ENCODE peak calls at places on chromosomes 4 and X, in nine cellular contexts. H is cardiac muscle cell; E is thoracic aorta; Z is MM.1S; D is hepatocyte; A is ovary; W is lower lobe of right lung; J is gastrocnemius medialis; K is effector memory CD4-positive, alpha-beta T cell. Y is an unnamed sample. For H3K4me1, the result is how much of the 10 kb centered on the place peaks cover.

GRCh38 chr4:77073106-77073858 is 2.5 kb downstream of the CCNI start:
- DNase-seq in J (no peak), K (no peak), E (no peak), H (peak), Z (no peak), D (peak), A (no peak), W (no peak), Y (no peak)

GRCh38 chr4:169984203-169984602 is 42.0 kb downstream of the MFAP3L start:
- DNase-seq in J (no peak), A (no peak), D (no peak), K (no peak), Z (no peak), E (no peak), H (no peak), W (no peak), Y (no peak)

GRCh38 chr4:186757696-186758330 is 34.2 kb upstream of the FAT1 start:
- DNase-seq in Z (no peak), D (no peak), A (no peak), J (no peak), K (no peak), W (no peak), E (no peak), H (no peak), Y (no peak)

GRCh38 chrX:74343970-74344622 is 40.1 kb downstream of the ZCCHC13 start:
- DNase-seq in W (no peak), E (peak), J (peak), H (peak), D (peak), Z (peak), K (peak), A (no peak), Y (peak)

GRCh38 chr4:8858188-8858924 is 13.3 kb downstream of the HMX1 start:
- DNase-seq in D (no peak), H (no peak), J (no peak), K (no peak), E (no peak), W (no peak), Z (no peak), A (no peak), Y (peak)

GRCh38 chr4:81599646-81600231 is 128.0 kb upstream of the RASGEF1B start:
- DNase-seq in D (no peak), E (no peak), K (no peak), W (no peak), Z (no peak), A (no peak), J (no peak), H (no peak), Y (no peak)

GRCh38 chr4:99808260-99808857 is 8.3 kb upstream of the DAPP1 start:
- DNase-seq in J (peak), W (peak), H (peak), K (peak), A (no peak), D (peak), Z (peak), E (no peak), Y (peak)

GRCh38 chrX:144681501-144681900 is 565.8 kb upstream of the SPANXN1 start:
- DNase-seq in A (no peak), E (no peak), Z (no peak), H (no peak), K (no peak), W (no peak), D (no peak), J (no peak), Y (no peak)

GRCh38 chrX:34341258-34341657 is 209.1 kb upstream of the FAM47A start:
- DNase-seq in J (no peak), K (no peak), E (no peak), A (no peak), H (peak), Z (no peak), D (peak), W (no peak), Y (no peak)

GRCh38 chrX:155434906-155435743 is 23.3 kb downstream of the F8A3 start:
- DNase-seq in W (no peak), E (no peak), J (no peak), K (no peak), Z (no peak), A (no peak), D (no peak), H (no peak), Y (no peak)

GRCh38 chr4:74503580-74503979 is 58.6 kb downstream of the AREG start:
- DNase-seq in J (no peak), H (no peak), A (no peak), Z (no peak), D (no peak), E (no peak), K (no peak), W (no peak), Y (no peak)

GRCh38 chr4:147678796-147679549 is 5.0 kb downstream of the PRMT9 start:
- DNase-seq in Z (peak), D (no peak), A (no peak), J (no peak), H (peak), W (no peak), K (no peak), E (no peak), Y (no peak)

GRCh38 chr4:123159479-123159878 is 237.1 kb upstream of the NUDT6 start:
- DNase-seq in Z (no peak), K (no peak), E (no peak), D (no peak), W (no peak), J (no peak), A (no peak), H (no peak), Y (no peak)

GRCh38 chr4:72463724-72464123 is 105.3 kb downstream of the ADAMTS3 start:
- DNase-seq in H (no peak), A (no peak), K (no peak), E (no peak), W (no peak), J (no peak), D (no peak), Z (no peak), Y (no peak)

GRCh38 chrX:39453847-39454645 is 643.7 kb downstream of the BCOR start:
- DNase-seq in K (no peak), H (no peak), D (peak), W (no peak), E (no peak), Z (no peak), J (no peak), A (no peak), Y (no peak)

GRCh38 chrX:69795702-69796101 is 179.8 kb downstream of the EDA start:
- DNase-seq in W (no peak), Z (no peak), D (no peak), A (no peak), J (no peak), E (no peak), H (no peak), K (no peak), Y (no peak)

GRCh38 chr4:153758688-153759406 is 977 bp downstream of the RNF175 start:
- DNase-seq in H (no peak), Z (no peak), A (no peak), J (no peak), E (no peak), D (no peak), W (no peak), K (no peak), Y (peak)

GRCh38 chrX:146581981-146582712 is 227.4 kb upstream of the CXorf51B start:
- DNase-seq in H (peak), A (no peak), E (no peak), K (no peak), D (no peak), W (no peak), Z (no peak), J (no peak), Y (no peak)

GRCh38 chr4:108272566-108272965 is 103.8 kb upstream of the LEF1 start:
- DNase-seq in D (no peak), H (no peak), Z (no peak), J (no peak), A (no peak), K (no peak), W (no peak), E (no peak), Y (no peak)

GRCh38 chr4:159292137-159292896 is 189.4 kb downstream of the RAPGEF2 start:
- DNase-seq in H (peak), E (no peak), A (no peak), K (no peak), Z (no peak), D (no peak), W (no peak), J (no peak), Y (no peak)

GRCh38 chr4:117085185-117085701 is at the start of gene TRAM1L1:
- DNase-seq in W (peak), J (no peak), Z (no peak), K (no peak), D (peak), H (peak), E (no peak), A (peak), Y (peak)

GRCh38 chrX:44731160-44731559 is 112.7 kb upstream of the DUSP21 start:
- DNase-seq in K (no peak), J (no peak), H (no peak), W (no peak), E (no peak), A (no peak), Z (no peak), D (no peak), Y (no peak)

GRCh38 chrX:100625985-100626491 is 10.6 kb downstream of the TSPAN6 start:
- DNase-seq in E (no peak), A (no peak), D (no peak), Z (peak), J (no peak), W (no peak), K (no peak), H (no peak), Y (no peak)

GRCh38 chr4:83618431-83618830 is 82.5 kb downstream of the GPAT3 start:
- DNase-seq in E (no peak), D (peak), Z (no peak), J (peak), H (peak), A (no peak), K (no peak), W (no peak), Y (no peak)

GRCh38 chr4:26803462-26803861 is 57.2 kb upstream of the STIM2 start:
- DNase-seq in J (no peak), A (no peak), K (no peak), E (no peak), W (no peak), Z (no peak), H (peak), D (no peak), Y (no peak)

GRCh38 chr4:143406523-143406922 is 69.8 kb downstream of the GAB1 start:
- DNase-seq in H (no peak), W (peak), A (no peak), D (peak), J (peak), E (peak), K (no peak), Z (no peak), Y (no peak)

GRCh38 chrX:21666679-21667078 is 8.5 kb upstream of the KLHL34 start:
- DNase-seq in D (no peak), H (no peak), Z (no peak), A (no peak), J (no peak), K (no peak), W (no peak), E (no peak), Y (no peak)

GRCh38 chr4:138037716-138038115 is 204.4 kb downstream of the SLC7A11 start:
- DNase-seq in W (no peak), J (no peak), E (no peak), H (no peak), K (no peak), Z (no peak), D (peak), A (no peak), Y (no peak)

GRCh38 chrX:118353081-118353850 is 7.4 kb downstream of the WDR44 start:
- DNase-seq in J (no peak), H (no peak), Z (no peak), D (no peak), E (no peak), W (no peak), A (no peak), K (no peak), Y (no peak)

GRCh38 chrX:125439194-125439849 is 119.7 kb downstream of the TEX13C start:
- DNase-seq in J (no peak), H (no peak), Z (no peak), A (no peak), D (peak), E (no peak), W (no peak), K (no peak), Y (no peak)

GRCh38 chr4:156568041-156568440 is 403.6 kb downstream of the PDGFC start:
- DNase-seq in D (no peak), E (no peak), W (no peak), Z (no peak), K (no peak), J (no peak), A (no peak), H (no peak), Y (no peak)

GRCh38 chrX:28273751-28274150 is 292.5 kb upstream of the DCAF8L1 start:
- DNase-seq in K (no peak), A (no peak), E (no peak), H (no peak), Z (no peak), J (no peak), W (no peak), D (no peak), Y (no peak)

DNA sequence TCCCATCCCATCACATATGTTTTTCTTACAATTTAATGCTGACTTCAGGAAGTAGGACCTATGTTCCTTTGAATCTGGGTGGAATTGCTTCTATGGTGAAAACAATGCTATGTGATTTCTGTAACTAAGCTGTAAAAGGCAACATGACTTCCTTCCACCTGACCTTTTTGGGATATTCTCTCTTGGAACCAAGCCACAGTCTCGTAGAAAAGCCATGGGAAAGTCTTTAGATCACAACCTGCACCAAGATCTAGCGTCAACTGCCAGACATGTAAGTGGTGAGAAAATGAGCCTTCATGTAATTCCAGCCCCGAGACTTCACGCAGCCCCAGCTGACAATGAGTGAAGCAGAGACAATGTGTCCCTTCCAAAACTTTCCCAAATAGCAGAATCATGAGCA is 297.0 kb upstream of the DCAF8L1 start:
- DNase-seq in J (no peak), H (no peak), D (no peak), E (no peak), W (no peak), K (no peak), A (no peak), Z (no peak), Y (no peak)
- H3K4me3 ChIP-seq in J (no peak), H (no peak), D (no peak), E (no peak), W (no peak), K (no peak), A (no peak), Z (no peak), Y (no peak)

GRCh38 chr4:3247399-3248177 is 1.4 kb upstream of the MSANTD1 start:
- DNase-seq in E (no peak), H (no peak), A (no peak), Z (no peak), K (no peak), D (no peak), J (no peak), W (no peak), Y (no peak)
- H3K27ac ChIP-seq in E (no peak), H (no peak), A (no peak), Z (no peak), K (no peak), D (no peak), J (no peak), W (no peak), Y (no peak)

DNA sequence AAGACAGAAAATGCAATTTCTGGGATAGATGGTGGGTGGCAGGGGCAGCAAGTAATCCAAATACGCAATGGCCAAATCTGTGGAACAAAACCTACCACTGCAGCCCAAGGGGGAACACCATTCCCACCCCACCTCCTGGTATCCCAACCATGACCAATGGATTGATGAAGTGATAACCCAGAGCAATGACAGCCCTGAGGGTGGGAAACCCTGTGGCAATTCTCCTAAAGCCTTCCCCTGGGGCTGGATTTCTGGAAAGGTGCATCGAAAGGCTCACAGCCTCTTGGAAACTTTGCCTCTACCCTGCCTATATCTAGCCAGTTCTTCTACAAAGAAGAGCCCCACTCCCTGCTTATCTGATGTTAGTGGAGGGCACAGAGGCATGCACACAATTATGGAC is 59.9 kb upstream of the TXK start:
- DNase-seq in H (no peak), E (no peak), Z (no peak), K (no peak), A (no peak), W (no peak), J (no peak), D (no peak), Y (no peak)
- H3K4me1 ChIP-seq in H (under half), E (under half), Z (half or more), K (under half), A (under half), W (under half), J (under half), D (under half), Y (under half)

DNA sequence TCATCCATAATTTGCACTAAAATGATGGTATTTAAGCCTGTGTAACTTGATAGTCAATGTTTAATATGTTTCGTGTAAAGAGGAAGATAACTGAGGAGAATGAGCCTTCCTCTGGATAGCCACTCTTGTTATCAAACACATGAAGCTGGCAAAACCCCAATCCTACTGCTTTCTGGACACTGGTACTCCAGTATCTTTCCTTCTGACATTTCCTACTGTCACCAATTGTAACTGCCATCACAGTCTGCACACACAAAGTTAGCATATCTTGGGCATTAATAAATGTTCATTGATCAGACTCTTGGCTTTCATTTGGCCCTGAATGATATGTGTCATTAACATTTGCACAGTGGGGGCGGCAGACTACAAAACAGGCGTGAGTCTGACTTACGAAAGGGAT is 419.1 kb downstream of the TMA16 start:
- DNase-seq in J (no peak), K (no peak), H (no peak), D (no peak), A (no peak), E (no peak), Z (no peak), W (no peak), Y (no peak)
- H3K4me3 ChIP-seq in J (no peak), K (no peak), H (no peak), D (no peak), A (no peak), E (no peak), Z (no peak), W (no peak), Y (no peak)

DNA sequence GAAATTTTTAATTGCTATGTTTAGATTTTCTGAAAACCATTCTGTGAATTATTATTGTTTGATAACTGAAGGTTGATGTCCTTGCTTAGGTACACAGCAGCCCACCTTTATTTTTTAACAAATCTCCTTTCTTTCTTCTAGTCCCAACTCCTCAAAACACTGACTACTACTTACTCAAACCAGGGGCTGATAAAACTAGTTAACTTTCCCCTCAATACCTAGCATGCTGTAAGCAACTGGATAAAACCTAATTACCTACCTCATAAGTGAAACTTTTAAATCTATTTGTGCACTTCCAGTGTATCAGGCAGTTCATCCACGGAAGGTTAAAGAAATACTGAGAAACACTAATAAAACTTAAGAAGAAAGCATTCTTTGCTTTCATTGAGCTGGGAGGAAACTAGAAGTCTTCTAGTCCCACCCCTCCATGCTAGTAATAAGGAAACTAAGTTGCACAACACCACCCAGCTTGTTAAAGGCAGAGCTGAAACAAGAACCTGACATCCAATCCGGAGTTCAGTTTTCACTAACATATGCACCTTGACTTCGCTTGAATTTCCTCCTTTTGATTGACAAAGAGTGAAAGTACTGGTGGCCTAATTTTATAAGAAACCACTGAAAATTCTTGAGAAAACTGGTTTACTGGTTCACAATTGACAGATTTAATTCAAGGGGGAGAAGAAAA is 180.2 kb upstream of the TET2 start:
- DNase-seq in E (no peak), H (no peak), J (no peak), Z (peak), D (peak), W (no peak), A (no peak), K (no peak), Y (peak)
- H3K27ac ChIP-seq in E (no peak), H (no peak), J (no peak), Z (no peak), D (peak), W (peak), A (no peak), K (no peak), Y (no peak)

DNA sequence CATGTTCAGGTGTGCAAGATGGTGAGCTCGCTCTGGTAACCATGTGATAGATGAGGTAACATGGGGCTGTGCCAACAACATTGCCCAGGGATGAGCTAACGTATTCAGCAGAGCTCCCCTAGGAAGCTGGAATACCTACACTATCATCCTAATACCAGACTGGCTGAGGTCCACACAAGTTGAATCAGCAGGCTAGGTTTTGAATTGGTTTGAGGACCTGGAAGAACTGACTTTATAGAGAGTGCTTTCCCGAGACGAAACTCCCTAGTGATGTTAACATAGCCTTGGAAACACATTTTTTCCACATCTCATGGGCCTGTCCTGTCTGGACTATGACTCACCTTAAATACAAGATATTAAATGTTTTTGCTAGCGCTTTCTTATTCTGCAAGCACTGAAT is 56.7 kb downstream of the IGFBP7 start:
- DNase-seq in A (no peak), W (no peak), H (no peak), K (no peak), E (no peak), Z (no peak), D (no peak), J (no peak), Y (no peak)
- H3K4me1 ChIP-seq in A (under half), W (under half), H (under half), K (under half), E (half or more), Z (under half), D (under half), J (under half), Y (under half)

GRCh38 chrX:16661495-16661894 is 11.5 kb downstream of the S100G start:
- DNase-seq in D (no peak), W (no peak), A (no peak), K (no peak), J (no peak), E (no peak), Z (no peak), H (no peak), Y (no peak)
- H3K4me3 ChIP-seq in D (no peak), W (no peak), A (no peak), K (no peak), J (no peak), E (no peak), Z (no peak), H (no peak), Y (no peak)